ENCODE peak calls at places on chromosomes 3 and 15, in four cellular contexts. H, Q, F and M are unnamed samples.

GRCh38 chr3:22981861-22982260 is 221.3 kb upstream of the UBE2E2 start:
- DNase-seq in H (no peak), F (no peak), Q (no peak), M (no peak)

GRCh38 chr3:50268703-50269451 is at the start of gene SEMA3B:
- DNase-seq in H (no peak), F (no peak), Q (peak), M (peak)

GRCh38 chr3:136862611-136862951 is 573 bp downstream of the NCK1 start:
- DNase-seq in F (peak), Q (peak), H (no peak), M (peak)

GRCh38 chr15:50940506-50940905 is 32.0 kb downstream of the AP4E1 start:
- DNase-seq in F (no peak), H (no peak), Q (no peak), M (no peak)

GRCh38 chr15:53976844-53977392 is 1.3 kb upstream of the UNC13C start:
- DNase-seq in H (no peak), F (no peak), Q (peak), M (no peak)

GRCh38 chr3:48989796-48990635 is at the start of gene P4HTM:
- DNase-seq in Q (peak), H (no peak), F (peak), M (peak)

GRCh38 chr3:171142985-171143384 is 116.5 kb upstream of the SLC2A2 start:
- DNase-seq in Q (no peak), H (peak), F (no peak), M (no peak)

GRCh38 chr15:68278345-68279217 is 1.0 kb downstream of the FEM1B start:
- DNase-seq in Q (peak), H (peak), F (no peak), M (peak)

GRCh38 chr3:196408565-196409300 is 23.5 kb downstream of the UBXN7 start:
- DNase-seq in Q (no peak), F (no peak), H (no peak), M (no peak)

GRCh38 chr3:141963301-141963700 is 86.9 kb downstream of the ATP1B3 start:
- DNase-seq in Q (no peak), F (no peak), H (no peak), M (no peak)

GRCh38 chr3:25272090-25272489 is 156.0 kb upstream of the RARB start:
- DNase-seq in H (no peak), Q (no peak), F (peak), M (no peak)

GRCh38 chr3:133259767-133260166 is 140.1 kb upstream of the BFSP2 start:
- DNase-seq in F (no peak), Q (no peak), H (no peak), M (peak)

GRCh38 chr3:78204977-78205376 is 1165.1 kb downstream of the ROBO2 start:
- DNase-seq in F (no peak), H (peak), Q (no peak), M (no peak)

GRCh38 chr15:73240864-73241499 is 127.8 kb downstream of the HCN4 start:
- DNase-seq in H (peak), F (no peak), Q (peak), M (peak)

GRCh38 chr3:54914180-54914579 is 13.7 kb downstream of the LRTM1 start:
- DNase-seq in F (no peak), Q (no peak), H (no peak), M (no peak)

GRCh38 chr15:31446546-31446945 is 119.9 kb downstream of the KLF13 start:
- DNase-seq in Q (no peak), F (peak), H (no peak), M (no peak)

GRCh38 chr3:141482250-141482937 is 4.4 kb upstream of the RASA2 start:
- DNase-seq in Q (no peak), F (no peak), H (no peak), M (no peak)

GRCh38 chr3:148092624-148093194 is 605.0 kb upstream of the AGTR1 start:
- DNase-seq in F (no peak), Q (no peak), H (peak), M (no peak)

GRCh38 chr15:72482275-72482674 is 8.1 kb downstream of the ARIH1 start:
- DNase-seq in H (no peak), F (no peak), Q (no peak), M (no peak)

GRCh38 chr15:60565407-60565806 is 86.5 kb upstream of the ICE2 start:
- DNase-seq in F (no peak), H (no peak), Q (no peak), M (no peak)

GRCh38 chr3:73041537-73041936 is 19.9 kb upstream of the EBLN2 start:
- DNase-seq in F (no peak), H (no peak), Q (peak), M (no peak)

GRCh38 chr3:16048435-16049318 is 125.8 kb upstream of the GALNT15 start:
- DNase-seq in F (no peak), H (no peak), Q (peak), M (peak)

GRCh38 chr15:65087873-65088642 is 11.5 kb downstream of the KBTBD13 start:
- DNase-seq in H (no peak), F (peak), Q (peak), M (peak)

GRCh38 chr3:124985358-124985757 is 50.8 kb upstream of the MUC13 start:
- DNase-seq in H (no peak), F (no peak), Q (no peak), M (no peak)

GRCh38 chr15:29942144-29942543 is 119.9 kb upstream of the TJP1 start:
- DNase-seq in Q (no peak), H (no peak), F (no peak), M (no peak)

GRCh38 chr3:58588030-58588614 is 10.9 kb upstream of the FAM107A start:
- DNase-seq in F (no peak), H (no peak), Q (no peak), M (no peak)

GRCh38 chr3:25555695-25556094 is 109.0 kb downstream of the TOP2B start:
- DNase-seq in Q (no peak), F (no peak), H (no peak), M (no peak)

GRCh38 chr15:41483115-41483514 is 10.6 kb upstream of the ITPKA start:
- DNase-seq in Q (no peak), F (no peak), H (no peak), M (no peak)

GRCh38 chr3:65030847-65031463 is 343.2 kb upstream of the ADAMTS9 start:
- DNase-seq in H (no peak), Q (no peak), F (no peak), M (no peak)

GRCh38 chr3:69941439-69942176 is 57.9 kb upstream of the SAMMSON start:
- DNase-seq in F (no peak), Q (no peak), H (no peak), M (no peak)

GRCh38 chr15:70513818-70514217 is 249.5 kb downstream of the UACA start:
- DNase-seq in Q (no peak), H (no peak), F (no peak), M (no peak)

GRCh38 chr3:170356596-170357175 is 829 bp upstream of the SKIL start:
- DNase-seq in Q (peak), F (peak), H (no peak), M (peak)

GRCh38 chr3:187041362-187042061 is 97.8 kb downstream of the RPL39L start:
- DNase-seq in H (no peak), F (no peak), Q (no peak), M (no peak)

GRCh38 chr15:67079361-67079760 is 14.0 kb downstream of the SMAD3 start:
- DNase-seq in H (no peak), F (no peak), Q (no peak), M (no peak)

GRCh38 chr15:85337398-85338074 is 42.9 kb upstream of the AKAP13 start:
- DNase-seq in H (no peak), Q (no peak), F (no peak), M (no peak)

GRCh38 chr15:63460210-63461135 is 43.9 kb upstream of the USP3 start:
- DNase-seq in Q (no peak), F (no peak), H (no peak), M (no peak)
- TF ChIP-seq POLR2AphosphoS5 in Q (no peak), F (no peak), H (no peak), M (no peak)

DNA sequence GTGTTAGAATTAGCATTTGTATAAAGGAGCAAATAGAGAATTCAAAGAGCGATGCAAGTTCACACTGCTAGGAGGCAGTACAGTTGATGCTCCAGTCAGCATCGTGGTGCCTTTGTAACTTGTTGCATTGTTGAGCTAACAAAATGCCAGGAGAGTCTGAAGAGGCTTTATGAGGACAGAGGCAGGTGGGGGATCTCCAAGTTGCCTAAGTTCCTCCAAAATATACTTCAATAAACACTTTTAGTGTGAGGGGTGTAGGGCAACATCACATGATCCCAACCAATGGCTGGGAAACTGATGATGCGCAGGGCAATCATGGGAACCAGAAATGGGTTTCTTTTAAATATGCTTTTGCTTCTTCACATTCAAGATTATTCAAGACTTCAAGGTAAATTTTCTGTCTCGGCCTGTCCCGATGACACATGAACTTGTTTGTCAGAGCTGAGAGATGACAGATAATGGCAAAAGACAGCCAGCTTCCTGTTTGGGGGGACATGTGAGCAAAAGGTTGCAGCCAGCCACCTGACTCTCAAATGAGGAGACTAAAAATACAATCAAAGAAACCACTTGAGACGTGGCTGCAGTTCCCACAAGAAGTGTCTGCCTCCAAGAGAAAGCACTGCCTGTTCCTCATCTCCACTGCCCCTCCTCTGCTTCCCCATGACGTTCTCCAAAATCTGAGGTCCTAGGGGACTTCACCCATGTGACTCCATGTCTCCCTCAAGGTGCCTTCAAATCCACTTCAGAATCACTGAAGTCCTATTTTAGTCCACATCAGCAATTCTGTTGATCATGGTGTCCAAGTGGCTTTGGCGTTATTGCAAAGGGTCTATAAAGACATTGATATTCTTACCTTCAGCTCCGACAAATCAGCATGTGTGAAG is 39.3 kb downstream of the KLHL6 start:
- DNase-seq in F (no peak), H (no peak), Q (peak), M (no peak)
- TF ChIP-seq POLR2AphosphoS5 in F (no peak), H (no peak), Q (peak), M (no peak)

GRCh38 chr15:61654004-61654740 is 406.1 kb downstream of the VPS13C start:
- DNase-seq in F (peak), Q (no peak), H (no peak), M (no peak)

GRCh38 chr15:61653110-61653509 is 407.1 kb downstream of the VPS13C start:
- DNase-seq in Q (peak), F (no peak), H (no peak), M (no peak)

GRCh38 chr15:61656391-61656790 is 403.9 kb downstream of the VPS13C start:
- DNase-seq in Q (no peak), H (no peak), F (peak), M (no peak)

GRCh38 chr15:61655881-61656280 is 404.4 kb downstream of the VPS13C start:
- DNase-seq in Q (no peak), F (peak), H (no peak), M (no peak)

GRCh38 chr15:61654918-61655317 is 405.3 kb downstream of the VPS13C start:
- DNase-seq in H (no peak), Q (no peak), F (peak), M (no peak)
- TF ChIP-seq POLR2AphosphoS5 in H (no peak), Q (peak), F (no peak), M (no peak)

GRCh38 chr3:13022348-13023250 is 50.6 kb downstream of the IQSEC1 start:
- DNase-seq in H (no peak), F (no peak), Q (no peak), M (no peak)
- TF ChIP-seq POLR2AphosphoS5 in H (no peak), F (peak), Q (no peak), M (no peak)

DNA sequence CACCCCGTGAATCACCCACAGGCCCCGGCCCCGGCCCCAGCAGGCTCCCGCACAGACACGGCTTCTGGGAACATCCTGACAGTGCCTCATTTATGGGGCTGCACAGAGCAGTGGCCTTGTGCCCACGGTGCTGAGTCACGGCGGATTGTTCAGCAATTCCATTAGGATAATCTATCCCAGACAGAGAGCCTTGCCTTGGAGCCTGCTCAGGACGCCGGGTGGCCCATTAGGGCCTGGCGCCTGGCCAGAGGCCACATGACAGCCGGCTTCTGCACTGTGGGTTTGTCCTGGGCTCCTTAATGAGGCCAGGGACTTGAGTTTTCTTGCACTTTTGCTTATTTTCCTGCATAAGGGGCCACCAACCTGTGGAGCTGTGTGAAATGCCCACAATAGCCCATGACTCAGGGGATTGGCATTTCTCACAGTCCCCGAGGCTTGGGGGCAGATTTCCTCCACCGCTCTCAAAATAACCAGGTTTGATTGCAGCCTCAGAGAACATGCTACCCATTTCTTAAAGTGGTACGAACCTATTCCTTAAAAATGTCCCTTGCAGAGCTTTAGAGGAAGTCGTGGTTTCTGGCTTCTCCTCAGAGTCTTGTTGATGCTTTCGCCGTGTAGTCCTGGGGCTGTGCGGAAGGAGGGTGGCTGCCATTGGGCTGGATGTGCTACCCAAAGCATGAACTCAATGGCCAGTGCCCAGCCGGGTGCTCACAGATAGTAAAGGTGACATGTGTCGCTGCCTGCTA is 19.0 kb downstream of the SYNM start:
- DNase-seq in F (no peak), H (no peak), Q (peak), M (peak)
- TF ChIP-seq POLR2AphosphoS5 in F (peak), H (no peak), Q (peak), M (peak)

GRCh38 chr15:79064496-79064895 is 26.1 kb downstream of the RASGRF1 start:
- DNase-seq in Q (no peak), F (no peak), H (no peak), M (no peak)

GRCh38 chr15:79067434-79067833 is 23.1 kb downstream of the RASGRF1 start:
- DNase-seq in F (no peak), H (no peak), Q (no peak), M (peak)

GRCh38 chr15:79066391-79067090 is 24.0 kb downstream of the RASGRF1 start:
- DNase-seq in F (no peak), H (no peak), Q (no peak), M (no peak)

GRCh38 chr15:79065361-79065743 is 25.2 kb downstream of the RASGRF1 start:
- DNase-seq in F (no peak), H (no peak), Q (no peak), M (no peak)

DNA sequence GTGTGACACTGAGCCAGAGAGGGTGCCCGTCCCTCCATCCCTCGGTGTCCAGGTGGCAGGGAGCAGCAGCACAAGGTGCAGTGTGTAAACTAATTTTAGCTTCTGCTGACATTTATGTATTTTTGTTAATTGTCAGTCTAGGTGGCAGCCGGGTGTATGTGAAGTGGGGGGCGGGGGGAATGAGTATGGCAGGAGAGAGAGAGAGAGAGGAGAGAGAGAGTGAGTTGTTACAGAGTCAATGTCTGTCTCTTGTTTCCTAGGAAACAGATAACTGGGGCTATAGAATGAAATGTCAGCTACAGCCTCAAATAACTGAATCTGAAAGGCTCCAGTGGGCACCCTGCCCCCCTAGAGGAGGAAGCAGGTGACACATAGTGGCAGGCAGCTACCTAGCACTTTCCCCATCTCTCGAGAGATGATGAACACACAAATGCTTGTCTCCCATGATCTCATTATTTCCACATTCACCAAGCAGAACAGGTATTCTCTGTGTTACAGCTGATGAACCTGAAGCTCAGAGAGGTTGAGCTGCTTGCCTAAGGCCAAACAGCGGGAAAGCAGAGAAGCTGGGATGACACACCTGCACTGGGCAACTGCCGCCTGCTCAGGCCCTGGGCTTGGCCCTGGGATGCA is 24.7 kb downstream of the RASGRF1 start:
- DNase-seq in F (no peak), H (no peak), Q (no peak), M (no peak)
- TF ChIP-seq POLR2AphosphoS5 in F (no peak), H (no peak), Q (no peak), M (no peak)

GRCh38 chr3:179181021-179181472 is 32.9 kb downstream of the PIK3CA start:
- DNase-seq in F (no peak), Q (no peak), H (no peak), M (no peak)

GRCh38 chr3:179179256-179179655 is 31.1 kb downstream of the PIK3CA start:
- DNase-seq in F (no peak), Q (no peak), H (peak), M (no peak)

GRCh38 chr3:179181993-179182551 is 33.9 kb downstream of the PIK3CA start:
- DNase-seq in H (no peak), Q (no peak), F (no peak), M (no peak)

GRCh38 chr3:179177611-179178010 is 29.5 kb downstream of the PIK3CA start:
- DNase-seq in H (no peak), Q (no peak), F (no peak), M (no peak)

GRCh38 chr3:179179979-179180758 is 32.0 kb downstream of the PIK3CA start:
- DNase-seq in F (no peak), Q (no peak), H (no peak), M (no peak)
- TF ChIP-seq POLR2AphosphoS5 in F (no peak), Q (no peak), H (no peak), M (no peak)